ENCODE peak calls at places on chromosomes 16 and 17, in nine cellular contexts. One of them, this sample, is unnamed.

GRCh38 chr17:64614266-64615011 is 47.7 kb downstream of the SMURF2 start:
- DNase-seq in CD4-positive, alpha-beta T cell: no peak
- DNase-seq in CD8-positive, alpha-beta T cell: no peak
- DNase-seq in GM20000: no peak
- DNase-seq in uterus: no peak
- DNase-seq in PC-9: no peak
- DNase-seq in Caco-2: no peak
- DNase-seq in GM10248: no peak
- DNase-seq in tibial nerve: no peak
- DNase-seq in this sample: no peak

GRCh38 chr16:73265124-73265838 is 217.4 kb upstream of the ZFHX3 start:
- DNase-seq in tibial nerve: no peak
- DNase-seq in uterus: no peak
- DNase-seq in GM20000: no peak
- DNase-seq in CD8-positive, alpha-beta T cell: no peak
- DNase-seq in GM10248: no peak
- DNase-seq in PC-9: no peak
- DNase-seq in Caco-2: no peak
- DNase-seq in CD4-positive, alpha-beta T cell: no peak
- DNase-seq in this sample: no peak

GRCh38 chr16:81873843-81874752 is 95.0 kb downstream of the PLCG2 start:
- DNase-seq in uterus: peak
- DNase-seq in Caco-2: peak
- DNase-seq in GM10248: peak
- DNase-seq in GM20000: peak
- DNase-seq in CD8-positive, alpha-beta T cell: peak
- DNase-seq in tibial nerve: peak
- DNase-seq in CD4-positive, alpha-beta T cell: peak
- DNase-seq in PC-9: no peak
- DNase-seq in this sample: peak

GRCh38 chr16:69150146-69150865 is 17.9 kb downstream of the UTP4 start:
- DNase-seq in tibial nerve: peak
- DNase-seq in CD8-positive, alpha-beta T cell: peak
- DNase-seq in PC-9: peak
- DNase-seq in Caco-2: peak
- DNase-seq in uterus: peak
- DNase-seq in GM20000: peak
- DNase-seq in CD4-positive, alpha-beta T cell: no peak
- DNase-seq in GM10248: peak
- DNase-seq in this sample: peak

GRCh38 chr16:70778901-70779309 is 22.1 kb downstream of the VAC14 start:
- DNase-seq in tibial nerve: peak
- DNase-seq in Caco-2: peak
- DNase-seq in GM10248: no peak
- DNase-seq in CD4-positive, alpha-beta T cell: no peak
- DNase-seq in CD8-positive, alpha-beta T cell: no peak
- DNase-seq in PC-9: peak
- DNase-seq in GM20000: no peak
- DNase-seq in uterus: peak
- DNase-seq in this sample: no peak

GRCh38 chr17:3693829-3694231 is 2.1 kb downstream of the P2RX5 start:
- DNase-seq in uterus: no peak
- DNase-seq in tibial nerve: no peak
- DNase-seq in Caco-2: no peak
- DNase-seq in CD8-positive, alpha-beta T cell: no peak
- DNase-seq in GM10248: no peak
- DNase-seq in PC-9: no peak
- DNase-seq in CD4-positive, alpha-beta T cell: no peak
- DNase-seq in GM20000: peak
- DNase-seq in this sample: no peak

GRCh38 chr17:42618442-42619150 is 9.1 kb downstream of the TUBG1 start:
- DNase-seq in GM10248: peak
- DNase-seq in uterus: no peak
- DNase-seq in tibial nerve: no peak
- DNase-seq in CD8-positive, alpha-beta T cell: no peak
- DNase-seq in CD4-positive, alpha-beta T cell: no peak
- DNase-seq in Caco-2: peak
- DNase-seq in GM20000: peak
- DNase-seq in PC-9: peak
- DNase-seq in this sample: peak

GRCh38 chr16:8370374-8371015 is 219.8 kb downstream of the TMEM114 start:
- DNase-seq in Caco-2: no peak
- DNase-seq in CD8-positive, alpha-beta T cell: no peak
- DNase-seq in GM10248: no peak
- DNase-seq in CD4-positive, alpha-beta T cell: no peak
- DNase-seq in GM20000: no peak
- DNase-seq in PC-9: no peak
- DNase-seq in uterus: no peak
- DNase-seq in tibial nerve: no peak
- DNase-seq in this sample: no peak

GRCh38 chr17:41579484-41580243 is 7.0 kb downstream of the KRT14 start:
- DNase-seq in CD4-positive, alpha-beta T cell: peak
- DNase-seq in GM20000: peak
- DNase-seq in uterus: peak
- DNase-seq in Caco-2: peak
- DNase-seq in PC-9: peak
- DNase-seq in GM10248: peak
- DNase-seq in CD8-positive, alpha-beta T cell: peak
- DNase-seq in tibial nerve: peak
- DNase-seq in this sample: peak

GRCh38 chr17:48472485-48473281 is 42.7 kb upstream of the SKAP1 start:
- DNase-seq in CD4-positive, alpha-beta T cell: no peak
- DNase-seq in Caco-2: no peak
- DNase-seq in CD8-positive, alpha-beta T cell: no peak
- DNase-seq in GM20000: no peak
- DNase-seq in tibial nerve: no peak
- DNase-seq in PC-9: peak
- DNase-seq in GM10248: no peak
- DNase-seq in uterus: no peak
- DNase-seq in this sample: no peak

GRCh38 chr16:25258856-25259179 is 1.2 kb upstream of the ZKSCAN2 start:
- DNase-seq in CD8-positive, alpha-beta T cell: peak
- DNase-seq in tibial nerve: no peak
- DNase-seq in GM10248: no peak
- DNase-seq in PC-9: no peak
- DNase-seq in Caco-2: no peak
- DNase-seq in uterus: no peak
- DNase-seq in GM20000: no peak
- DNase-seq in CD4-positive, alpha-beta T cell: peak
- DNase-seq in this sample: no peak

GRCh38 chr16:49811630-49812334 is 44.1 kb downstream of the ZNF423 start:
- DNase-seq in tibial nerve: no peak
- DNase-seq in CD4-positive, alpha-beta T cell: no peak
- DNase-seq in CD8-positive, alpha-beta T cell: no peak
- DNase-seq in GM10248: no peak
- DNase-seq in GM20000: no peak
- DNase-seq in uterus: no peak
- DNase-seq in PC-9: no peak
- DNase-seq in Caco-2: no peak
- DNase-seq in this sample: no peak

GRCh38 chr17:19270347-19270950 is 33.3 kb downstream of the EPN2 start:
- DNase-seq in uterus: no peak
- DNase-seq in PC-9: no peak
- DNase-seq in GM10248: no peak
- DNase-seq in CD8-positive, alpha-beta T cell: no peak
- DNase-seq in tibial nerve: no peak
- DNase-seq in CD4-positive, alpha-beta T cell: no peak
- DNase-seq in GM20000: no peak
- DNase-seq in Caco-2: no peak
- DNase-seq in this sample: no peak

GRCh38 chr17:45087496-45087975 is 26.4 kb downstream of the NMT1 start:
- DNase-seq in GM20000: no peak
- DNase-seq in CD8-positive, alpha-beta T cell: no peak
- DNase-seq in uterus: no peak
- DNase-seq in tibial nerve: no peak
- DNase-seq in Caco-2: no peak
- DNase-seq in CD4-positive, alpha-beta T cell: no peak
- DNase-seq in PC-9: no peak
- DNase-seq in GM10248: no peak
- DNase-seq in this sample: no peak

DNA sequence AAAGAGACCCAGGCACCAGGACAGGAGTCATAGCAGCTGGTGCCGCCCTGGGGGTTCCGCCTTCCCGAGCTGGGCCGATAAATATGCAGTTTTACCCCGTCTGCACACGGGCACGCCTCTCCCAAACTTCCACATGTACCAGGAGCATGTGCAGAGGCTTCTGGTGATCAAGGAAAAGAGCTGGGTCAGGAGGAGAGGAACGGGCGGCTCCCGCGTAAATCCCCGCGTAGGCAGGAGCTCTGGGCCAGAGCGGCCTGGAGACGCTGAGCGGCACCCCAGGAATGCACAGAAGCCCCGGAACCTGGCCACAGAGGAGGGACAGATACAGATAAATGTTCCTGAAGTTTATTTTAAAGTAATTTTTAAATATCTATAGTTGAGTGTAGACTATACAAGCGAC is 46.6 kb upstream of the METRNL start:
- DNase-seq in tibial nerve: no peak
- DNase-seq in CD8-positive, alpha-beta T cell: no peak
- DNase-seq in GM10248: no peak
- DNase-seq in Caco-2: no peak
- DNase-seq in uterus: no peak
- DNase-seq in GM20000: no peak
- DNase-seq in PC-9: no peak
- DNase-seq in CD4-positive, alpha-beta T cell: no peak
- DNase-seq in this sample: no peak
- TF ChIP-seq CTCF in tibial nerve: no peak
- TF ChIP-seq CTCF in CD8-positive, alpha-beta T cell: no peak
- TF ChIP-seq CTCF in GM10248: no peak
- TF ChIP-seq CTCF in Caco-2: no peak
- TF ChIP-seq CTCF in uterus: no peak
- TF ChIP-seq CTCF in GM20000: no peak
- TF ChIP-seq CTCF in PC-9: no peak
- TF ChIP-seq CTCF in CD4-positive, alpha-beta T cell: no peak
- TF ChIP-seq CTCF in this sample: no peak

GRCh38 chr16:9570521-9570920 is 479.1 kb downstream of the HAPSTR1 start:
- DNase-seq in CD4-positive, alpha-beta T cell: no peak
- DNase-seq in CD8-positive, alpha-beta T cell: no peak
- DNase-seq in Caco-2: no peak
- DNase-seq in GM20000: no peak
- DNase-seq in GM10248: no peak
- DNase-seq in uterus: no peak
- DNase-seq in PC-9: no peak
- DNase-seq in tibial nerve: no peak
- DNase-seq in this sample: no peak
- TF ChIP-seq CTCF in CD4-positive, alpha-beta T cell: no peak
- TF ChIP-seq CTCF in CD8-positive, alpha-beta T cell: no peak
- TF ChIP-seq CTCF in Caco-2: no peak
- TF ChIP-seq CTCF in GM20000: no peak
- TF ChIP-seq CTCF in GM10248: no peak
- TF ChIP-seq CTCF in uterus: no peak
- TF ChIP-seq CTCF in PC-9: no peak
- TF ChIP-seq CTCF in tibial nerve: no peak
- TF ChIP-seq CTCF in this sample: no peak

GRCh38 chr16:85984947-85985451 is 86.0 kb downstream of the IRF8 start:
- DNase-seq in tibial nerve: no peak
- DNase-seq in uterus: no peak
- DNase-seq in Caco-2: no peak
- DNase-seq in CD8-positive, alpha-beta T cell: no peak
- DNase-seq in GM10248: no peak
- DNase-seq in CD4-positive, alpha-beta T cell: no peak
- DNase-seq in GM20000: no peak
- DNase-seq in PC-9: no peak
- DNase-seq in this sample: peak

GRCh38 chr16:85988306-85988705 is 89.3 kb downstream of the IRF8 start:
- DNase-seq in GM20000: no peak
- DNase-seq in PC-9: no peak
- DNase-seq in uterus: no peak
- DNase-seq in CD8-positive, alpha-beta T cell: no peak
- DNase-seq in Caco-2: no peak
- DNase-seq in CD4-positive, alpha-beta T cell: no peak
- DNase-seq in tibial nerve: no peak
- DNase-seq in GM10248: no peak
- DNase-seq in this sample: no peak

GRCh38 chr16:85987750-85988078 is 88.8 kb downstream of the IRF8 start:
- DNase-seq in CD8-positive, alpha-beta T cell: no peak
- DNase-seq in GM10248: no peak
- DNase-seq in PC-9: no peak
- DNase-seq in tibial nerve: no peak
- DNase-seq in GM20000: no peak
- DNase-seq in uterus: no peak
- DNase-seq in CD4-positive, alpha-beta T cell: no peak
- DNase-seq in Caco-2: no peak
- DNase-seq in this sample: no peak

GRCh38 chr16:85988723-85989313 is 89.9 kb downstream of the IRF8 start:
- DNase-seq in CD8-positive, alpha-beta T cell: no peak
- DNase-seq in GM10248: peak
- DNase-seq in Caco-2: no peak
- DNase-seq in tibial nerve: no peak
- DNase-seq in GM20000: peak
- DNase-seq in uterus: no peak
- DNase-seq in PC-9: no peak
- DNase-seq in CD4-positive, alpha-beta T cell: no peak
- DNase-seq in this sample: peak

DNA sequence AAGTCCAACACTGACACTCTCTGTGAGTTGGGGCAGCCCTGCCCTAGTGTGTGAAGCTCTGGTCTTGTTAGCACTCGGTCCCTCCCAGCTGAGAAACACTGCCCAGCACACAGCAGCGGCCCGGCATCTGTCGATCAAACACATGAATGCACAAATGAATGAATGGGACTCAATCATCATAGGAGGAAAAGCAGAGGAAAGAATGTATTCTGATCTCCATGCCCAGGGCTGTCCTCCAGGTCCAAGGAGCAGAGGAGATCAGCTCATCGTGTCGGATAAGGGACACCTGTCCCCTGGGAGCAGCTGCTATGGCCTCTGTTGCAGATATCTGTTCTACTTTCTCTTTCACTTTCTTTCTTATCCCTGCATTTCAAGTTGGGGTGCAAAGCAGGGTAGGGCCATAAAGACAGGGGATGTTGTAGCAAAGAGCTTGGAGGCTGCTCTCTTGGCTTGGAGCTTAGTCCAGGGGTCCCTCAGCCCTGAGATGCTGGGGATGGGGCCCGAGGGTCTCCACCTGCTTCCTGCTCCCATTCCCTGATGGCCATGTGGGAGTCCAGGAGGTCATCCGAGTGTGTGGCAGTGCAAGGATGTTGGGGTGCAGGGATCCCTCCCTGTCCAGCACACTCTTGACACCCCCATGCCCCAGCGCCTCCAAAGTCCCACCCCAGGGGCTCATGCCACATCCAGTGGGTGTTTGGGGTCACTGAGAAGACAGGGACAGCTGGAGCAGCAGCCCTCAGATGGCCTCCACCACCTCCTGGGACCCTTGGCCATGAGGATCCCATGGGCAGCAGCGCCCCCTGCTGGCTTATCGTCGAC is 88.2 kb downstream of the IRF8 start:
- DNase-seq in Caco-2: peak
- DNase-seq in uterus: no peak
- DNase-seq in CD8-positive, alpha-beta T cell: peak
- DNase-seq in PC-9: no peak
- DNase-seq in tibial nerve: no peak
- DNase-seq in GM10248: peak
- DNase-seq in GM20000: peak
- DNase-seq in CD4-positive, alpha-beta T cell: peak
- DNase-seq in this sample: peak
- TF ChIP-seq CTCF in Caco-2: peak
- TF ChIP-seq CTCF in uterus: peak
- TF ChIP-seq CTCF in CD8-positive, alpha-beta T cell: peak
- TF ChIP-seq CTCF in PC-9: peak
- TF ChIP-seq CTCF in tibial nerve: peak
- TF ChIP-seq CTCF in GM10248: peak
- TF ChIP-seq CTCF in GM20000: no peak
- TF ChIP-seq CTCF in CD4-positive, alpha-beta T cell: peak
- TF ChIP-seq CTCF in this sample: peak

GRCh38 chr16:1073566-1074378 is 1.2 kb downstream of the SSTR5 start:
- DNase-seq in GM10248: no peak
- DNase-seq in GM20000: no peak
- DNase-seq in tibial nerve: no peak
- DNase-seq in Caco-2: peak
- DNase-seq in CD8-positive, alpha-beta T cell: no peak
- DNase-seq in PC-9: no peak
- DNase-seq in uterus: no peak
- DNase-seq in CD4-positive, alpha-beta T cell: no peak
- DNase-seq in this sample: no peak
- TF ChIP-seq CTCF in GM10248: no peak
- TF ChIP-seq CTCF in GM20000: no peak
- TF ChIP-seq CTCF in tibial nerve: no peak
- TF ChIP-seq CTCF in Caco-2: no peak
- TF ChIP-seq CTCF in CD8-positive, alpha-beta T cell: no peak
- TF ChIP-seq CTCF in PC-9: peak
- TF ChIP-seq CTCF in uterus: no peak
- TF ChIP-seq CTCF in CD4-positive, alpha-beta T cell: no peak
- TF ChIP-seq CTCF in this sample: no peak

This sample was measured in GM13977.